ENCODE peak calls at places on chromosome 2, in five cellular contexts. O is germinal center, T is mucosa of descending colon, R is GM04503, Y is heart right ventricle. S is an unnamed sample.

GRCh38 chr2:25576596-25576995 is 96.8 kb downstream of the DTNB start:
- DNase-seq in O (no peak), T (peak), R (no peak), Y (no peak), S (no peak)

GRCh38 chr2:230711224-230711623 is 1.4 kb upstream of the CAB39 start:
- DNase-seq in O (peak), T (peak), R (no peak), Y (no peak), S (no peak)

GRCh38 chr2:224433442-224433841 is 31.5 kb upstream of the FAM124B start:
- DNase-seq in O (no peak), T (no peak), R (no peak), Y (no peak), S (no peak)

GRCh38 chr2:217248312-217248935 is 388.6 kb upstream of the TNP1 start:
- DNase-seq in O (no peak), T (peak), R (no peak), Y (peak), S (peak)

GRCh38 chr2:72991980-72992733 is 74.8 kb downstream of the EMX1 start:
- DNase-seq in O (no peak), T (no peak), R (no peak), Y (no peak), S (no peak)

GRCh38 chr2:162011718-162012564 is 62.1 kb downstream of the DPP4 start:
- DNase-seq in O (no peak), T (peak), R (no peak), Y (no peak), S (no peak)

GRCh38 chr2:99881901-99882591 is 260.3 kb downstream of the AFF3 start:
- DNase-seq in O (no peak), T (no peak), R (peak), Y (no peak), S (peak)

GRCh38 chr2:119253760-119254600 is 30.3 kb downstream of the STEAP3 start:
- DNase-seq in O (no peak), T (no peak), R (no peak), Y (no peak), S (peak)

GRCh38 chr2:223306371-223306770 is 254.4 kb downstream of the KCNE4 start:
- DNase-seq in O (no peak), T (no peak), R (no peak), Y (no peak), S (peak)

GRCh38 chr2:172962824-172963223 is 112.8 kb upstream of the MAP3K20 start:
- DNase-seq in O (no peak), T (no peak), R (no peak), Y (no peak), S (no peak)

GRCh38 chr2:46495347-46496030 is 16.1 kb downstream of the TMEM247 start:
- DNase-seq in O (no peak), T (no peak), R (no peak), Y (no peak), S (no peak)

GRCh38 chr2:230203110-230203676 is 16.6 kb downstream of the SP110 start:
- DNase-seq in O (peak), T (no peak), R (no peak), Y (peak), S (no peak)

GRCh38 chr2:170217778-170218251 is 39.9 kb downstream of the MYO3B start:
- DNase-seq in O (no peak), T (no peak), R (peak), Y (no peak), S (no peak)

GRCh38 chr2:67650292-67651133 is 253.4 kb downstream of the ETAA1 start:
- DNase-seq in O (no peak), T (peak), R (peak), Y (peak), S (peak)

GRCh38 chr2:181578829-181579228 is 78.1 kb downstream of the CERKL start:
- DNase-seq in O (no peak), T (no peak), R (no peak), Y (no peak), S (no peak)

GRCh38 chr2:201806442-201806841 is at the start of gene CDK15:
- DNase-seq in O (no peak), T (peak), R (no peak), Y (no peak), S (no peak)